ENCODE peak calls at places on chromosomes 11 and 22, in eight cellular contexts. E is colonic mucosa, R is body of pancreas, K is neural crest cell, Q is GM10248, Z is Calu3, U is OCI-LY7, O is cardiac fibroblast. W is an unnamed sample.

GRCh38 chr11:80990885-80991284 is 1550.1 kb upstream of the TENM4 start:
- DNase-seq in K (no peak), E (no peak), Q (no peak), Z (no peak), O (no peak), U (no peak), R (no peak), W (no peak)

GRCh38 chr11:126703661-126704060 is 296.9 kb downstream of the KIRREL3 start:
- DNase-seq in E (no peak), Q (no peak), U (no peak), R (no peak), Z (no peak), K (no peak), O (no peak), W (no peak)

GRCh38 chr11:94664336-94664735 is 97.2 kb downstream of the PIWIL4 start:
- DNase-seq in U (no peak), Z (peak), K (no peak), O (no peak), E (no peak), R (peak), Q (no peak), W (no peak)

GRCh38 chr22:27416553-27417427 is 384.8 kb downstream of the MN1 start:
- DNase-seq in Q (no peak), E (no peak), K (no peak), Z (no peak), U (no peak), O (peak), R (no peak), W (no peak)

GRCh38 chr22:36221799-36222751 is 17.3 kb downstream of the APOL2 start:
- DNase-seq in U (peak), Q (peak), Z (peak), R (peak), E (peak), K (peak), O (peak), W (peak)

GRCh38 chr11:83257638-83258229 is 28.4 kb downstream of the CCDC90B start:
- DNase-seq in Z (peak), K (no peak), Q (no peak), U (no peak), E (no peak), O (peak), R (no peak), W (no peak)

GRCh38 chr22:40347300-40347699 is 1.0 kb downstream of the ADSL start:
- DNase-seq in O (no peak), Z (peak), R (no peak), U (no peak), Q (no peak), K (no peak), E (no peak), W (no peak)

GRCh38 chr11:70421123-70421522 is 22.8 kb downstream of the CTTN start:
- DNase-seq in Z (no peak), U (no peak), O (no peak), R (no peak), Q (no peak), E (no peak), K (no peak), W (no peak)

GRCh38 chr22:23909258-23909898 is 15.2 kb downstream of the MIF start:
- DNase-seq in E (no peak), K (no peak), O (peak), R (no peak), Z (no peak), U (no peak), Q (no peak), W (no peak)

GRCh38 chr22:24945430-24945829 is 1.1 kb downstream of the LHFPL7 start:
- DNase-seq in O (no peak), Q (no peak), Z (no peak), R (no peak), E (no peak), K (no peak), U (no peak), W (no peak)

GRCh38 chr11:19606856-19607655 is 105.6 kb upstream of the NAV2 start:
- DNase-seq in K (no peak), U (no peak), E (no peak), R (no peak), O (peak), Z (no peak), Q (no peak), W (no peak)

GRCh38 chr11:131656179-131656838 is 285.9 kb downstream of the NTM start:
- DNase-seq in R (no peak), K (no peak), E (no peak), Q (no peak), O (no peak), U (no peak), Z (no peak), W (no peak)

GRCh38 chr11:70205766-70206165 is 2.7 kb downstream of the FADD start:
- DNase-seq in Z (no peak), Q (no peak), K (no peak), U (no peak), R (no peak), O (no peak), E (no peak), W (no peak)

GRCh38 chr22:49026476-49027121 is 801.1 kb downstream of the BRD1 start:
- DNase-seq in Q (no peak), K (no peak), Z (no peak), O (no peak), R (no peak), U (peak), E (no peak), W (no peak)

GRCh38 chr22:44347549-44347948 is 34.8 kb upstream of the SHISAL1 start:
- DNase-seq in E (no peak), Q (no peak), O (no peak), Z (no peak), K (no peak), U (no peak), R (no peak), W (no peak)

GRCh38 chr22:41240377-41241132 is at the start of gene CHADL:
- DNase-seq in U (no peak), Z (no peak), O (no peak), E (no peak), Q (no peak), R (peak), K (peak), W (no peak)

GRCh38 chr11:16807306-16807705 is 68.9 kb downstream of the C11orf58 start:
- DNase-seq in Q (no peak), E (no peak), R (peak), K (no peak), Z (no peak), U (no peak), O (no peak), W (no peak)

GRCh38 chr22:42154731-42155543 is 24.3 kb upstream of the CYP2D6 start:
- DNase-seq in K (no peak), Z (no peak), U (no peak), O (no peak), R (no peak), E (no peak), Q (no peak), W (no peak)

GRCh38 chr11:76674517-76675400 is 4.2 kb upstream of the LRRC32 start:
- DNase-seq in R (no peak), U (peak), Z (no peak), O (no peak), E (no peak), K (no peak), Q (peak), W (peak)

GRCh38 chr11:68749061-68749491 is 2.2 kb downstream of the TESMIN start:
- DNase-seq in O (peak), Z (no peak), U (no peak), E (no peak), Q (no peak), K (peak), R (no peak), W (no peak)

GRCh38 chr11:103953797-103954495 is 82.5 kb upstream of the DDI1 start:
- DNase-seq in O (no peak), Z (no peak), R (no peak), E (no peak), Q (no peak), U (no peak), K (no peak), W (no peak)

GRCh38 chr22:35733742-35734516 is 16.3 kb downstream of the APOL5 start:
- DNase-seq in E (no peak), Q (no peak), U (no peak), O (no peak), K (no peak), R (peak), Z (no peak), W (no peak)

GRCh38 chr11:32884770-32885384 is 7.7 kb upstream of the QSER1 start:
- DNase-seq in U (peak), Q (no peak), O (peak), Z (peak), R (no peak), K (no peak), E (no peak), W (no peak)

GRCh38 chr11:64887757-64888405 is 9.5 kb upstream of the EHD1 start:
- DNase-seq in O (peak), U (peak), R (peak), Z (peak), K (peak), Q (peak), E (peak), W (peak)

GRCh38 chr11:363948-364761 is 5.1 kb upstream of the B4GALNT4 start:
- DNase-seq in R (peak), O (no peak), E (peak), U (peak), Z (peak), K (no peak), Q (no peak), W (peak)

GRCh38 chr11:46465683-46466082 is 74.1 kb upstream of the CHRM4 start:
- DNase-seq in R (no peak), K (no peak), U (no peak), Z (no peak), E (no peak), O (no peak), Q (no peak), W (no peak)

GRCh38 chr22:19176175-19176630 is 2.3 kb downstream of the SLC25A1 start:
- DNase-seq in U (no peak), R (no peak), Z (no peak), K (no peak), O (no peak), E (no peak), Q (no peak), W (no peak)

GRCh38 chr11:76626921-76627391 is 43.6 kb downstream of the LRRC32 start:
- DNase-seq in R (no peak), E (no peak), K (no peak), U (peak), O (peak), Z (no peak), Q (peak), W (peak)

GRCh38 chr11:103532133-103532788 is 423.0 kb downstream of the DYNC2H1 start:
- DNase-seq in E (no peak), U (no peak), Z (no peak), Q (no peak), K (no peak), O (peak), R (no peak), W (no peak)

GRCh38 chr11:122139595-122139866 is 23.5 kb upstream of the BLID start:
- DNase-seq in K (no peak), O (no peak), E (no peak), U (no peak), Q (no peak), R (no peak), Z (no peak), W (no peak)

GRCh38 chr22:39647836-39648500 is 77.4 kb downstream of the CACNA1I start:
- DNase-seq in R (no peak), K (no peak), U (no peak), O (no peak), Q (no peak), E (no peak), Z (no peak), W (no peak)

GRCh38 chr11:93736129-93736528 is 5.2 kb downstream of the TAF1D start:
- DNase-seq in O (no peak), R (no peak), E (no peak), U (no peak), Q (no peak), K (no peak), Z (no peak), W (no peak)

GRCh38 chr11:75145196-75145971 is 5.5 kb upstream of the SLCO2B1 start:
- DNase-seq in Q (no peak), K (no peak), O (no peak), E (no peak), U (no peak), Z (no peak), R (no peak), W (no peak)

GRCh38 chr11:104713366-104713765 is 184.9 kb downstream of the CASP12 start:
- DNase-seq in K (no peak), O (peak), E (no peak), R (no peak), Q (no peak), Z (no peak), U (no peak), W (no peak)

GRCh38 chr22:37967637-37968451 is 14.3 kb downstream of the POLR2F start:
- DNase-seq in Q (no peak), E (no peak), U (no peak), K (no peak), R (no peak), O (no peak), Z (no peak), W (no peak)

GRCh38 chr11:64619196-64619595 is 28.2 kb downstream of the SLC22A12 start:
- DNase-seq in K (no peak), Q (no peak), O (no peak), U (no peak), R (no peak), Z (no peak), E (no peak), W (no peak)

GRCh38 chr11:58513747-58514367 is 6.0 kb upstream of the OR5B21 start:
- DNase-seq in Z (peak), U (peak), K (peak), R (peak), E (peak), Q (peak), O (peak), W (no peak)

GRCh38 chr11:122354029-122354697 is 238.1 kb upstream of the BLID start:
- DNase-seq in Z (no peak), U (no peak), O (peak), K (no peak), E (no peak), Q (no peak), R (no peak), W (no peak)

GRCh38 chr11:65425971-65426838 is 3.6 kb downstream of the NEAT1 start:
- DNase-seq in Z (no peak), K (no peak), O (peak), R (no peak), Q (no peak), U (peak), E (no peak), W (peak)

DNA sequence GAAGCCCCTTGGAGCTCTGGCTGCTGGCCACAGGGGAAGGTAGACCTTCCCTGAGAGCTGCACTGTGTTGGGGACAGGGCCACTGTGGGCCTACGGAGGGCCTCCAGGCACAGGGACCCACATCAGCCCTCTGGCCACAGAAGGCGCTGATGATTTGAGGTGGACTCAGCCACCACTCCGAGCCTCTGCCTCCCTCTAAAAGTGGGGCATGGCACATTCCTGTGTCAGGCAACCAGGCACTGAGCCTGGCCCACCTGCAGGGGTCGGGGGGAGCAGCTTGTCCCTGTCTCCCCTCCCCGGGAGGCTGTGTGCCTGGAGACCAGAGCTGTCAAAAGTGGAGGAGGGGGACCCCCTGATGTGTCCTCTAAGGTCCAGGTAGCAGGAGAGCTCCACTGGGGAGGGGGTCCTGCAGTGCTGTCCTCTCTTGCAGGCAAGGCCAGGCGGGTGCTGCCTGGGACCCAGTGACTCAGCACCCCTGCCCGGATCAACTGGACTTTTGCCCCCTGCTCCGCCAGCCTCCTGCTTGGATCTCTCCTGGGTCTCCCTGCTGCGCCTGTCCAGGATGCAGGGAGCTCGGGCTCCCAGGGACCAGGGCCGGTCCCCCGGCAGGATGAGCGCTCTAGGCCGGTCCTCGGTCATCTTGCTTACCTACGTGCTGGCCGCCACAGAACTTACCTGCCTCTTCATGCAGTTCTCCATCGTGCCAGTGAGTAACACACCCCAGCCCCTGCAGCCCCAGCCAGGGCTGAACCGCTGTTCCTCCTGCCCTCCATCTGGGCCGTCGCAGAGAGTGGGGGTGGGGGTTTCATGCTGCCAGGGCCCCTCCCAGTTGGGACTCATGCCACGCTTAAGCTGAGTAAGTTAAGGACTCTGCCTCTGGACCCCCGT is 17.5 kb upstream of the CDKN1C start:
- DNase-seq in O (no peak), E (peak), R (no peak), Q (no peak), K (no peak), U (no peak), Z (peak), W (no peak)
- TF ChIP-seq CTCF in O (no peak), E (no peak), R (no peak), Q (no peak), K (no peak), U (no peak), Z (peak), W (no peak)

GRCh38 chr22:46367707-46368191 is 32.2 kb downstream of the TRMU start:
- DNase-seq in U (peak), E (peak), R (peak), K (peak), Z (peak), O (peak), Q (peak), W (peak)
- TF ChIP-seq CTCF in U (peak), E (peak), R (peak), K (peak), Z (peak), O (peak), Q (peak), W (peak)

GRCh38 chr11:66543263-66544107 is 2.4 kb downstream of the ZDHHC24 start:
- DNase-seq in K (peak), Z (no peak), E (peak), Q (peak), O (peak), U (peak), R (peak), W (peak)

GRCh38 chr11:66541892-66542291 is 4.0 kb downstream of the ZDHHC24 start:
- DNase-seq in Z (no peak), E (no peak), O (no peak), Q (no peak), R (no peak), K (no peak), U (no peak), W (no peak)

GRCh38 chr11:66545701-66546367 is at the start of gene ZDHHC24:
- DNase-seq in Q (peak), Z (peak), E (peak), R (peak), U (peak), K (peak), O (peak), W (peak)

GRCh38 chr11:66539526-66539925 is 6.3 kb downstream of the ZDHHC24 start:
- DNase-seq in R (no peak), O (no peak), Z (no peak), Q (no peak), K (no peak), U (no peak), E (no peak), W (no peak)

DNA sequence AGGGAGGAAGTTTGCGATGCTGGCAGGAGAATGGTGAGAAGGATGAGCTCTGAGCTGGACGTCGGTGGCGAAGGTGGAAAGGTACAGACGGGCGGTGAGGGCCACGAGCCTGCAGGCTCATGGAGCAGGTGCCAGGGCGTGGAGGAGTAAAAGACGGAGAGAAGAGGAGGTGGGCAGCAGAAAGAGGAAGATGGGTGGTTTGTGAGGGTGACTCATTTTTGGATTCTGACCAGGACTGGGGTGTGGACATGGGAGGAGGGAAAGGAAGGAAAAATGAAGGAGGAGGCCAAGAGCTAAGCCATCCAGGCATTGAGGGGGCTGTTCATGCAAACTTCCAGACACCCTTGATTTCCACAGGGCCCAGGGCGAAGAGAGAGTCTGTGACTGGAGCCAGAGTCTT is 3.5 kb downstream of the ZDHHC24 start:
- DNase-seq in R (no peak), Z (no peak), O (peak), Q (no peak), E (no peak), U (no peak), K (no peak), W (no peak)
- TF ChIP-seq CTCF in R (no peak), Z (no peak), O (no peak), Q (no peak), E (no peak), U (no peak), K (no peak), W (no peak)

GRCh38 chr11:44178381-44178780 is 82.9 kb downstream of the EXT2 start:
- DNase-seq in O (peak), Z (no peak), Q (no peak), U (no peak), R (no peak), K (no peak), E (no peak), W (no peak)
- TF ChIP-seq CTCF in O (peak), Z (no peak), Q (no peak), U (no peak), R (no peak), K (no peak), E (no peak), W (no peak)

DNA sequence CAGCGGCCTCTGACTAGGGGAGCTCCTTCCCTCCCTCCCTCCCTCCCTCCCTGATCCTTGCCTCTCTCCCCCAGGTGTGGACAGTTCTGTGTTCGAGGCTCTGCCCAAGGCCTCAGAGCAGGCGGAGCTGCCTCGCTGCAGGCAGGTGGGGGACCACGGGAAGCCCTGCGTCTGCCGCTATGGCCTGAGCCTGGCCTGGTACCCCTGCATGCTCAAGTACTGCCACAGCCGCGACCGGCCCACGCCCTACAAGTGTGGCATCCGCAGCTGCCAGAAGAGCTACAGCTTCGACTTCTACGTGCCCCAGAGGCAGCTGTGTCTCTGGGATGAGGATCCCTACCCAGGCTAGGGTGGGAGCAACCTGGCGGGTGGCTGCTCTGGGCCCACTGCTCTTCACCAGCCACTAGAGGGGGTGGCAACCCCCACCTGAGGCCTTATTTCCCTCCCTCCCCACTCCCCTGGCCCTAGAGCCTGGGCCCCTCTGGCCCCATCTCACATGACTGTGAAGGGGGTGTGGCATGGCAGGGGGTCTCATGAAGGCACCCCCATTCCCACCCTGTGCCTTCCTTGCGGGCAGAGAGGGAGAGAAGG is 11.1 kb upstream of the POU2F3 start:
- DNase-seq in K (no peak), Q (no peak), R (no peak), Z (no peak), E (no peak), O (no peak), U (peak), W (no peak)
- TF ChIP-seq CTCF in K (peak), Q (peak), R (no peak), Z (no peak), E (no peak), O (peak), U (peak), W (no peak)

GRCh38 chr11:109696191-109696897 is 274.4 kb downstream of the C11orf87 start:
- DNase-seq in E (no peak), K (no peak), U (no peak), R (no peak), O (peak), Z (no peak), Q (no peak), W (no peak)

GRCh38 chr11:109695696-109696095 is 273.7 kb downstream of the C11orf87 start:
- DNase-seq in U (no peak), K (no peak), Z (no peak), E (no peak), R (no peak), O (peak), Q (no peak), W (no peak)

GRCh38 chr11:109698237-109698636 is 276.2 kb downstream of the C11orf87 start:
- DNase-seq in Q (no peak), E (no peak), R (no peak), O (no peak), K (no peak), Z (no peak), U (no peak), W (no peak)

GRCh38 chr11:109697140-109697843 is 275.3 kb downstream of the C11orf87 start:
- DNase-seq in R (peak), K (peak), U (peak), Z (no peak), E (no peak), O (peak), Q (peak), W (peak)
- TF ChIP-seq CTCF in R (peak), K (peak), U (peak), Z (peak), E (peak), O (peak), Q (peak), W (peak)

W was measured in GM13976.